ENCODE peak calls at places on chromosome 16, in ten cellular contexts. E is NB4; P is cardiac fibroblast; L is ELR; Y is uterus; H is NCI-H2029 treated with DMSO at 0.1 percent for 48 hours; W is stimulated activated CD4-positive, alpha-beta T cell treated with anti-CD3 and anti-CD28 coated beads, Interleukin-4, amount 100 ng/mL, for 4 hours; D is foreskin melanocyte; B is Daoy; N is T-cell. K is an unnamed sample.

GRCh38 chr16:89123001-89123830 is 29.6 kb downstream of the ACSF3 start:
- DNase-seq in L (peak; percentile 7), B (no peak), D (no peak), E (no peak), W (no peak), P (no peak), N (no peak), Y (no peak), H (no peak), K (no peak)

GRCh38 chr16:67537270-67537635 is 8.6 kb downstream of the RIPOR1 start:
- DNase-seq in D (no peak), H (no peak), B (peak; percentile 66), P (peak; percentile 71), W (peak; percentile 58), N (no peak), Y (peak; percentile 74), E (no peak), L (peak; percentile 77), K (no peak)

GRCh38 chr16:2702871-2703745 is 16.9 kb downstream of the PRSS27 start:
- DNase-seq in L (no peak), Y (no peak), E (no peak), D (no peak), B (no peak), H (no peak), P (no peak), N (no peak), W (no peak), K (peak; percentile 94)

GRCh38 chr16:56600398-56600999 is 7.9 kb upstream of the MT2A start:
- DNase-seq in L (peak; percentile 85), Y (no peak), P (peak; percentile 67), N (no peak), H (no peak), W (no peak), D (no peak), B (peak; percentile 49), E (peak; percentile 68), K (no peak)

GRCh38 chr16:10256855-10257641 is 74.8 kb upstream of the GRIN2A start:
- DNase-seq in N (peak; percentile 29), B (peak; percentile 57), H (no peak), D (no peak), Y (no peak), L (peak; percentile 32), W (peak; percentile 5), E (peak; percentile 43), P (peak; percentile 40), K (peak; percentile 61)

GRCh38 chr16:48113471-48113870 is 42.3 kb downstream of the ABCC12 start:
- DNase-seq in B (no peak), Y (no peak), P (no peak), E (no peak), D (no peak), W (no peak), L (no peak), N (no peak), H (no peak), K (no peak)

GRCh38 chr16:9647981-9648701 is 534.1 kb downstream of the GRIN2A start:
- DNase-seq in B (peak; percentile 15), H (peak; percentile 51), P (peak; percentile 6), Y (no peak), W (no peak), L (peak; percentile 30), E (peak; percentile 31), D (peak; percentile 8), N (no peak), K (no peak)

GRCh38 chr16:540645-541340 is 13.3 kb downstream of the CAPN15 start:
- DNase-seq in D (no peak), L (no peak), Y (no peak), P (no peak), H (no peak), N (no peak), E (no peak), W (no peak), B (no peak), K (no peak)

GRCh38 chr16:735982-736453 is 4.8 kb downstream of the CIAO3 start:
- DNase-seq in L (no peak), B (no peak), N (no peak), E (no peak), D (no peak), P (no peak), W (no peak), H (no peak), Y (no peak), K (no peak)

GRCh38 chr16:68426355-68426652 is 22.0 kb downstream of the SMPD3 start:
- DNase-seq in D (no peak), L (peak; percentile 24), W (no peak), H (no peak), N (no peak), B (no peak), E (no peak), Y (no peak), P (no peak), K (no peak)

GRCh38 chr16:57871457-57871856 is 69.2 kb upstream of the KIFC3 start:
- DNase-seq in L (peak; percentile 94), P (peak; percentile 29), E (no peak), D (peak; percentile 45), W (no peak), H (no peak), N (no peak), B (no peak), Y (no peak), K (no peak)

GRCh38 chr16:79295746-79296145 is 304.8 kb downstream of the MAF start:
- DNase-seq in P (no peak), N (no peak), W (no peak), L (no peak), B (no peak), D (no peak), H (no peak), E (no peak), Y (no peak), K (no peak)

GRCh38 chr16:67451704-67452435 is 20.9 kb downstream of the HSD11B2 start:
- DNase-seq in Y (no peak), B (no peak), L (no peak), H (peak; percentile 14), D (no peak), E (no peak), N (no peak), W (no peak), P (no peak), K (no peak)

GRCh38 chr16:85249830-85250455 is 137.7 kb upstream of the CIBAR2 start:
- DNase-seq in B (no peak), H (no peak), Y (no peak), W (no peak), P (no peak), E (no peak), D (no peak), L (no peak), N (no peak), K (no peak)

GRCh38 chr16:57233944-57234706 is 10.9 kb upstream of the ARL2BP start:
- DNase-seq in H (no peak), D (no peak), E (no peak), P (no peak), Y (no peak), B (no peak), W (no peak), L (no peak), N (no peak), K (no peak)

GRCh38 chr16:12758031-12758669 is 45.5 kb downstream of the CPPED1 start:
- DNase-seq in P (no peak), W (no peak), Y (no peak), E (no peak), D (no peak), L (no peak), B (peak; percentile 26), H (no peak), N (no peak), K (no peak)

GRCh38 chr16:76345093-76345735 is 68.0 kb downstream of the CNTNAP4 start:
- DNase-seq in P (peak; percentile 98), H (peak; percentile 0), E (no peak), B (peak; percentile 33), L (no peak), Y (no peak), D (no peak), W (no peak), N (no peak), K (no peak)

GRCh38 chr16:500699-501098 is 26.8 kb upstream of the CAPN15 start:
- DNase-seq in H (no peak), D (no peak), B (no peak), L (no peak), N (no peak), W (no peak), Y (no peak), P (no peak), E (no peak), K (no peak)

GRCh38 chr16:89452241-89452640 is 38.1 kb downstream of the ANKRD11 start:
- DNase-seq in L (no peak), D (no peak), W (no peak), B (no peak), N (no peak), Y (no peak), E (no peak), P (no peak), H (no peak), K (no peak)

GRCh38 chr16:70745536-70746025 is 55.4 kb downstream of the VAC14 start:
- DNase-seq in H (no peak), W (no peak), E (no peak), N (no peak), B (no peak), P (no peak), L (no peak), Y (no peak), D (no peak), K (no peak)

GRCh38 chr16:72561-73537 is at the start of gene RHBDF1:
- DNase-seq in N (no peak), E (peak; percentile 46), P (peak; percentile 70), L (peak; percentile 67), Y (peak; percentile 67), B (peak; percentile 71), D (peak; percentile 31), H (no peak), W (no peak), K (peak; percentile 76)

GRCh38 chr16:11224096-11224893 is 31.7 kb downstream of the SOCS1 start:
- DNase-seq in N (peak; percentile 53), E (peak; percentile 83), D (no peak), L (no peak), H (no peak), W (peak; percentile 42), Y (peak; percentile 41), B (no peak), P (no peak), K (peak; percentile 75)

GRCh38 chr16:83878838-83879237 is 20.1 kb upstream of the MLYCD start:
- DNase-seq in L (peak; percentile 78), H (no peak), D (peak; percentile 52), Y (no peak), P (peak; percentile 71), W (no peak), E (peak; percentile 48), B (peak; percentile 18), N (no peak), K (no peak)

GRCh38 chr16:24950275-24950674 is 64.9 kb downstream of the ARHGAP17 start:
- DNase-seq in P (peak; percentile 57), Y (no peak), N (no peak), L (peak; percentile 45), H (no peak), W (no peak), D (no peak), E (no peak), B (no peak), K (no peak)

GRCh38 chr16:84975522-84975921 is 35.8 kb downstream of the ZDHHC7 start:
- DNase-seq in P (no peak), B (no peak), L (no peak), Y (no peak), D (no peak), H (no peak), E (no peak), N (no peak), W (no peak), K (no peak)

GRCh38 chr16:67886387-67886786 is 1.7 kb downstream of the NRN1L start:
- DNase-seq in P (no peak), W (no peak), L (no peak), H (no peak), E (no peak), D (no peak), B (no peak), Y (no peak), N (no peak), K (no peak)

GRCh38 chr16:987846-988245 is 6.3 kb downstream of the SOX8 start:
- DNase-seq in H (no peak), L (no peak), P (no peak), D (no peak), N (no peak), Y (no peak), B (no peak), E (no peak), W (no peak), K (no peak)

GRCh38 chr16:21638573-21638975 is 13.8 kb downstream of the IGSF6 start:
- DNase-seq in W (peak; percentile 35), L (peak; percentile 88), N (no peak), B (peak; percentile 13), H (no peak), P (peak; percentile 30), D (peak; percentile 40), E (no peak), Y (no peak), K (no peak)

K was measured in right lobe of liver.